ENCODE peak calls at places on chromosomes 13 and 19, in five cellular contexts. M, G, Q, J and H are unnamed samples.

GRCh38 chr13:50893211-50893852 is 16.3 kb upstream of the RNASEH2B start:
- DNase-seq in M (no peak), G (no peak), Q (no peak), J (no peak), H (no peak)

GRCh38 chr13:61466280-61466679 is 50.6 kb upstream of the PCDH20 start:
- DNase-seq in M (no peak), G (no peak), Q (no peak), J (no peak), H (no peak)

GRCh38 chr13:80361883-80362327 is 21.0 kb upstream of the SPRY2 start:
- DNase-seq in M (no peak), G (no peak), Q (no peak), J (no peak), H (no peak)

GRCh38 chr13:65748227-65748626 is 1481.9 kb downstream of the PCDH9 start:
- DNase-seq in M (no peak), G (no peak), Q (no peak), J (no peak), H (no peak)

GRCh38 chr19:2477732-2478191 is 1.8 kb downstream of the GADD45B start:
- DNase-seq in M (no peak), G (no peak), Q (no peak), J (peak; percentile 36), H (no peak)

GRCh38 chr13:101053289-101053688 is 363.0 kb downstream of the NALCN start:
- DNase-seq in M (no peak), G (no peak), Q (no peak), J (no peak), H (no peak)

GRCh38 chr13:45179428-45179827 is 21.4 kb downstream of the KCTD4 start:
- DNase-seq in M (no peak), G (no peak), Q (peak; percentile 30), J (no peak), H (no peak)

GRCh38 chr13:66895780-66896179 is 334.4 kb downstream of the PCDH9 start:
- DNase-seq in M (no peak), G (no peak), Q (no peak), J (no peak), H (no peak)

GRCh38 chr19:38649305-38650179 is 2.1 kb downstream of the ACTN4 start:
- DNase-seq in M (no peak), G (no peak), Q (peak; percentile 68), J (peak; percentile 60), H (no peak)

GRCh38 chr19:55080915-55081772 is 5.5 kb downstream of the EPS8L1 start:
- DNase-seq in M (no peak), G (peak; percentile 72), Q (no peak), J (peak; percentile 53), H (peak; percentile 83)

GRCh38 chr19:2055871-2056809 is 5.1 kb upstream of the MKNK2 start:
- DNase-seq in M (peak; percentile 49), G (no peak), Q (no peak), J (peak; percentile 77), H (no peak)

GRCh38 chr13:23440821-23441608 is 7.5 kb upstream of the SACS start:
- DNase-seq in M (no peak), G (no peak), Q (no peak), J (no peak), H (no peak)

GRCh38 chr13:98202026-98202425 is 25.0 kb upstream of the RNF113B start:
- DNase-seq in M (no peak), G (no peak), Q (no peak), J (no peak), H (no peak)

GRCh38 chr13:82740442-82740841 is 1141.8 kb downstream of the SLITRK1 start:
- DNase-seq in M (no peak), G (no peak), Q (no peak), J (no peak), H (no peak)

GRCh38 chr13:74346960-74347359 is 212.8 kb upstream of the KLF12 start:
- DNase-seq in M (no peak), G (no peak), Q (no peak), J (no peak), H (no peak)

GRCh38 chr13:21243045-21243842 is 66.8 kb downstream of the MRPL57 start:
- DNase-seq in M (no peak), G (no peak), Q (no peak), J (no peak), H (no peak)

GRCh38 chr13:27921421-27921960 is 1.7 kb downstream of the PDX1 start:
- DNase-seq in M (no peak), G (no peak), Q (no peak), J (no peak), H (peak; percentile 68)

GRCh38 chr19:1110809-1111640 is 7.2 kb downstream of the GPX4 start:
- DNase-seq in M (no peak), G (no peak), Q (no peak), J (no peak), H (no peak)

GRCh38 chr13:20351279-20352022 is 119.3 kb upstream of the GJB6 start:
- DNase-seq in M (peak; percentile 72), G (no peak), Q (peak; percentile 5), J (no peak), H (no peak)

GRCh38 chr19:54142166-54142780 is 4.7 kb downstream of the CNOT3 start:
- DNase-seq in M (no peak), G (no peak), Q (no peak), J (no peak), H (no peak)

GRCh38 chr19:13834308-13834790 is 39.1 kb downstream of the ZSWIM4 start:
- DNase-seq in M (no peak), G (no peak), Q (no peak), J (peak; percentile 25), H (no peak)

GRCh38 chr19:54373781-54374266 is 9.1 kb upstream of the LAIR1 start:
- DNase-seq in M (no peak), G (no peak), Q (no peak), J (no peak), H (no peak)

GRCh38 chr19:5104871-5105351 is 136.0 kb downstream of the KDM4B start:
- DNase-seq in M (no peak), G (no peak), Q (no peak), J (no peak), H (no peak)

GRCh38 chr13:83780201-83780600 is 102.1 kb downstream of the SLITRK1 start:
- DNase-seq in M (no peak), G (no peak), Q (no peak), J (no peak), H (no peak)

GRCh38 chr13:51234676-51235075 is 12.5 kb downstream of the FAM124A start:
- DNase-seq in M (no peak), G (no peak), Q (no peak), J (no peak), H (no peak)

GRCh38 chr19:3010871-3011270 is 18.2 kb downstream of the TLE2 start:
- DNase-seq in M (no peak), G (no peak), Q (no peak), J (no peak), H (no peak)

GRCh38 chr13:113297370-113297871 is 382 bp downstream of the LAMP1 start:
- DNase-seq in M (no peak), G (no peak), Q (no peak), J (no peak), H (no peak)

GRCh38 chr19:28076628-28077027 is 1136.3 kb downstream of the UQCRFS1 start:
- DNase-seq in M (no peak), G (no peak), Q (no peak), J (no peak), H (no peak)

GRCh38 chr19:14404322-14404721 is 14.8 kb downstream of the DDX39A start:
- DNase-seq in M (no peak), G (peak; percentile 49), Q (no peak), J (no peak), H (no peak)

GRCh38 chr19:4442846-4443146 is 14.8 kb downstream of the UBXN6 start:
- DNase-seq in M (no peak), G (no peak), Q (no peak), J (no peak), H (no peak)

GRCh38 chr13:26075498-26075897 is 23.7 kb upstream of the SHISA2 start:
- DNase-seq in M (no peak), G (no peak), Q (no peak), J (no peak), H (peak; percentile 28)

GRCh38 chr19:48962029-48962848 is 2.9 kb upstream of the FTL start:
- DNase-seq in M (no peak), G (no peak), Q (peak; percentile 68), J (no peak), H (no peak)

GRCh38 chr13:74452176-74452575 is 318.0 kb upstream of the KLF12 start:
- DNase-seq in M (no peak), G (no peak), Q (no peak), J (no peak), H (no peak)

GRCh38 chr19:45768644-45769053 is 403 bp downstream of the SIX5 start:
- DNase-seq in M (no peak), G (no peak), Q (peak; percentile 36), J (no peak), H (no peak)